ENCODE peak calls at places on chromosomes 7 and 10, in four cellular contexts. U is K562, H is HepG2, J is GM12878. S is an unnamed sample. For H4K20me1 and H3K4me1, the result is how much of the 10 kb centered on the place peaks cover.

GRCh38 chr7:69358163-69358821 is 240.0 kb upstream of the AUTS2 start:
- DNase-seq in U (no peak), H (no peak), J (no peak), S (peak)

GRCh38 chr10:130498934-130499333 is 362.7 kb downstream of the GLRX3 start:
- DNase-seq in U (no peak), H (no peak), J (no peak), S (no peak)

GRCh38 chr7:104643587-104644217 is 315.3 kb downstream of the LHFPL3 start:
- DNase-seq in U (peak), H (peak), J (no peak), S (peak)

GRCh38 chr7:104231054-104232046 is 23.5 kb upstream of the ORC5 start:
- DNase-seq in U (peak), H (peak), J (no peak), S (peak)

GRCh38 chr10:12981570-12981969 is 19.9 kb downstream of the CCDC3 start:
- DNase-seq in U (no peak), H (no peak), J (no peak), S (no peak)

GRCh38 chr7:128726031-128726430 is 13.1 kb upstream of the CALU start:
- DNase-seq in U (no peak), H (no peak), J (no peak), S (no peak)

GRCh38 chr7:73802459-73802858 is 28.3 kb upstream of the CLDN4 start:
- DNase-seq in U (no peak), H (no peak), J (no peak), S (no peak)

GRCh38 chr7:127776776-127777390 is 124.9 kb downstream of the SND1 start:
- DNase-seq in U (no peak), H (no peak), J (no peak), S (no peak)

GRCh38 chr10:118564652-118565051 is 30.8 kb downstream of the PRLHR start:
- DNase-seq in U (peak), H (no peak), J (no peak), S (peak)

GRCh38 chr10:123000155-123000554 is 8.4 kb downstream of the IKZF5 start:
- DNase-seq in U (no peak), H (no peak), J (no peak), S (no peak)

GRCh38 chr10:117131390-117132327 is 6.4 kb downstream of the VAX1 start:
- DNase-seq in U (no peak), H (no peak), J (no peak), S (peak)

GRCh38 chr10:14247650-14248258 is 83.0 kb downstream of the FRMD4A start:
- DNase-seq in U (no peak), H (no peak), J (no peak), S (no peak)

GRCh38 chr7:91264083-91264923 is at the start of gene FZD1:
- DNase-seq in U (peak), H (peak), J (peak), S (peak)

GRCh38 chr10:71486465-71487114 is 89.9 kb downstream of the CDH23 start:
- DNase-seq in U (peak), H (peak), J (no peak), S (peak)

GRCh38 chr10:35486297-35486991 is 118.7 kb upstream of the GJD4 start:
- DNase-seq in U (no peak), H (no peak), J (no peak), S (no peak)

GRCh38 chr7:147332988-147333387 is 1216.4 kb downstream of the CNTNAP2 start:
- DNase-seq in U (no peak), H (no peak), J (no peak), S (no peak)

GRCh38 chr10:34475222-34475621 is 339.9 kb downstream of the PARD3 start:
- DNase-seq in U (no peak), H (no peak), J (no peak), S (no peak)

GRCh38 chr7:142053988-142054387 is 57.5 kb upstream of the MGAM2 start:
- DNase-seq in U (no peak), H (no peak), J (no peak), S (no peak)

DNA sequence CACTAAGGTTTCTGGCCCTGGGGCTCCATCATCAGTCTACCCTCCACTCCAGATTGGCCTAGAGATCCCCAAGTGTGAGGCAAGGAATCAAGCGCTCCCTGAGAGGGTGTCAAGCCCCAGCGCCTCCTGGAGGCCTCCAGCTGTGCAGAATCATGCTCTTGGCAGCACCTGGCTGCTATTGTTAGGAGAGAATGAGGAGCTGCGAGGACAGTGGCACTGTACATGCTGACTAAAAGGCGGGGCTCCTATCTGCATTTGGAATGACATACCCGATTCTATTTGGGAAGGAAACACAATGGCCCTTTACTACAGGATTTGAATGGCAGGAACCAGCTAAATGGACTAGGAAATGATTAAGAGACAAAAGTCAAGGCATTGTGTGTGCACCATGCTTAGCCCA is 106.2 kb downstream of the KBTBD2 start:
- DNase-seq in U (peak), H (no peak), J (no peak), S (no peak)
- TF ChIP-seq NFIC in U (no peak), H (no peak), J (no peak), S (no peak)

GRCh38 chr7:45068236-45069023 is 20.3 kb downstream of the NACAD start:
- DNase-seq in U (no peak), H (no peak), J (no peak), S (no peak)
- H4K20me1 ChIP-seq in U (under half), H (under half), J (under half), S (under half)

GRCh38 chr10:5945203-5945534 is 32.2 kb downstream of the IL15RA start:
- DNase-seq in U (no peak), H (no peak), J (no peak), S (no peak)

GRCh38 chr10:5947471-5948207 is 29.7 kb downstream of the IL15RA start:
- DNase-seq in U (no peak), H (no peak), J (no peak), S (peak)

GRCh38 chr10:5945561-5946418 is 31.6 kb downstream of the IL15RA start:
- DNase-seq in U (no peak), H (peak), J (no peak), S (no peak)

GRCh38 chr10:5948208-5948585 is 29.1 kb downstream of the IL15RA start:
- DNase-seq in U (no peak), H (no peak), J (no peak), S (peak)

DNA sequence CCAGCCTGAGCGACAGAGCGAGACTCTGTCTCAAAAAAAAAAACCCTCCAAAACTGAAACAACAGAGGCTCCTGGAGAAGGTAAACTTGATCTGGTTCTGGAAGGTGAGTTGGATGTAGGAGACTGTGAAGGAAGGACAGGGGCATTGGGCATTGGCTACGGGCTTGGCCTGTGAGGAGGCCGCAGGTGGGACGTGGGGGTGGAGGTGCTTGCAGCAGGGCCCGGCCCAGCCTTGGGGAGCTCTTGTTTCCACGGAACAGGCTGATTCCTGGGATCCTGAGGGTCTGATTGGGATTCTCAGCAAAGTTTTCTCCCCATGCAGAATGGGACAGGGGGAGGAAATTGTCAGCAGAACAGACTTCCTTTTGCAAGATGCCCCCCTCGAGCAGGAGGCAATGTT is 30.6 kb downstream of the IL15RA start:
- DNase-seq in U (no peak), H (no peak), J (no peak), S (no peak)
- H3K4me1 ChIP-seq in U (under half), H (under half), J (under half), S (under half)

DNA sequence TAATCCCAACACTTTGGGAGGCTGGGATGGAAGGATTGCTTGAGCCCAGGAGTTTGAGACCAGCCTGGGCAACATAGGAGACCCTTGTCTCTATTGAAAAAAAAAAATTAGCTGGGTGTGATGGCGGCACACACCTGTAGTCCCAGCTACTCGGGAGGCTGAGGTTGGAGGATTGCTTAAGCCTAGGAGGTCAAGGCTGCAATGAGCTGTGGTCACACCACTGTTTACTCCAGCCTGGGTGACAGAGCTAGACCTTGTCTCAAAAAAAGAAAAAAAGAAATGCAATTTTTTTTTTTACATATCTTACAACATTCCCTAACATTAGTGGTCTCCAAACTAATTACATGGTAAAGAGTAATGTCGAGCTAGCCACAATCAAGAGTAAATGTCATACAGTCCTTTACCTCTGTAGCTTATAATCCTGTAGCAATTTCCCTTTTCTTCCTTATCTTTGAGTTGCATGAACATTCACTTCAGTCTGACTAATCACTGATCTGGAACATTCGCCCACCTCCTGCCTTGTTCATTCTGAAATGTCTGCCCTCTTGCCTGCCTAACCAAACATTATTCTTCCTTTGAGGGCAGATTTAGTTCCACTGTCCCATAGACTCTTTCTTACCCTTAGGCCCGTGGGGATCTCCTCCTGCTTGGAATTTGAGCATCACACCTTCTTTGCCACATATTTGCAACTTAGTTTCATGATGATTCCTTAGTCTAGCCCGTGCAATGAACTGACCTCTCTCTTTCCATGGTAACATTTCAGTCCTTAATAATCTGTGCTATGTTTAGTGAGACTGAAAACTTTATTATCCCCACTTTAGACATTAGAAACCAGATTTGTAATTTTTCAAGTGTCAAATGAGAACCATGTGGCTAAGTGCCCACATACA is 4.8 kb upstream of the VCL start:
- DNase-seq in U (peak), H (no peak), J (no peak), S (no peak)
- TF ChIP-seq NFIC in U (peak), H (no peak), J (no peak), S (no peak)

DNA sequence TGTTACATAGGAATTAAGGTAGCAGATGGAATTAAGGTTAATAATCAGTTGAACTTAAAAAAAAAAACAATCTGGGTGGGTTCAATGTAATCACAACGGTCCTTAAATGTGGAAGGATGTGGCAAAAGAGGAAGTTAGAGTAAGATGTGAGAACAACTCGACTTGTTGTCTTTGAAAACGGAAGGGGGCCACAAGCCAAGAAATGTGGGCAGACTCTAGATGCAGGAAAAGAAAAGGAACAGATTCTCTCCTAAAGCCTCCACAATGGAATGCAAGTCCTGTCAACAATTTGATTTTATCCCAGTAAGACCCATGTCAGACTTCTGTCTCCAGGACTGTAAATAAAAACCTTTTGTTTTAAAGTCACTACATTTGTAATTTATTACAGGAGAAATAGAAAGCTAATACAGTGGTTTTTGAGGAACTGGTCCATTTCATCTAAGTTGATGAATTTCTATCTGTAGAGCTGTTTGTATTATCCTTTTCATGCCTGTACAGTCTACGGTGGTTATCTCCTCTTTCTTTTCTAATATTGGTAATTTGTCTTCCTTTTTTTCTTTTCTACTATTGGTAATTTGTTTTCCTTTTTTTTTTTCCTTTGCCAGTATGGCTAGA is 8.6 kb downstream of the MCMBP start:
- DNase-seq in U (no peak), H (no peak), J (no peak), S (no peak)
- H4K20me1 ChIP-seq in U (under half), H (under half), J (under half), S (half or more)

GRCh38 chr10:76975131-76975530 is 662.5 kb downstream of the KCNMA1 start:
- DNase-seq in U (no peak), H (no peak), J (no peak), S (no peak)
- H3K4me1 ChIP-seq in U (under half), H (under half), J (under half), S (half or more)

DNA sequence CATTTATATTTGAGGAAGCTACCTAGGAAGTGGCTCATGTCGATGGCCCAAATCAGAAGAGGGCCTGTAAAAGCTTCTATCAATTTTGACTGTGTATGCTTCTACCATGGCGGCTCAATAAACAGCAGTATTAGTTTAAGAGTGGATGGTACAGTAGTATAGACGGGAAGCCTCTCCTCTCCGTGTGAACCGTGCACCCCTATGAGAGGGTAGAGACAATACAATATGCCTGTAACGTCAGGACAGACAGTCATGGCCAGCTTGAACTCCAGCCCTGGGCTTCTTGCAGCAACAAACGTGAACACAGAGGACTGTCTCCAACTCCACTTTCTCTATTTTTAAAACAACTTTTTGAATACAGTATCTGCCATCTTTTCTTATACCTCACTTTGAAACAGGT is 7.7 kb downstream of the IKZF1 start:
- DNase-seq in U (no peak), H (no peak), J (no peak), S (no peak)
- TF ChIP-seq NFIC in U (no peak), H (no peak), J (no peak), S (no peak)

GRCh38 chr10:132195366-132196075 is 8.8 kb downstream of the DPYSL4 start:
- DNase-seq in U (no peak), H (no peak), J (no peak), S (no peak)
- H4K20me1 ChIP-seq in U (under half), H (under half), J (under half), S (under half)

GRCh38 chr7:92446869-92447238 is 428 bp upstream of the GATAD1 start:
- DNase-seq in U (no peak), H (no peak), J (no peak), S (no peak)
- H3K4me1 ChIP-seq in U (under half), H (half or more), J (under half), S (under half)

GRCh38 chr10:131983780-131984179 is 2.1 kb upstream of the BNIP3 start:
- DNase-seq in U (no peak), H (peak), J (no peak), S (no peak)
- TF ChIP-seq NFIC in U (no peak), H (no peak), J (no peak), S (no peak)

S was measured in SK-N-SH.